ENCODE peak calls at places on chromosomes 4 and X, in seven cellular contexts. B, P, V, C, G, Q and S are unnamed samples.
A peak's percentile ranks its signal among the peaks of the same experiment; 100 is the strongest.

GRCh38 chr4:20260821-20261220 is 9.1 kb downstream of the SLIT2 start:
- DNase-seq in Q (no peak), V (no peak), G (no peak), P (no peak), B (no peak), C (no peak), S (no peak)

GRCh38 chr4:161428180-161428965 is 735.4 kb downstream of the FSTL5 start:
- DNase-seq in G (no peak), B (no peak), Q (no peak), C (no peak), V (no peak), P (no peak), S (no peak)

GRCh38 chr4:156298230-156298629 is 344.6 kb upstream of the CTSO start:
- DNase-seq in Q (peak; percentile 95), B (peak; percentile 16), V (no peak), C (peak; percentile 49), G (peak; percentile 52), P (peak; percentile 97), S (no peak)

GRCh38 chr4:82704156-82704555 is 94.4 kb downstream of the SCD5 start:
- DNase-seq in P (peak; percentile 19), Q (no peak), V (no peak), C (no peak), G (no peak), B (no peak), S (no peak)

GRCh38 chr4:127410201-127410600 is 222.6 kb upstream of the INTU start:
- DNase-seq in B (no peak), G (no peak), P (no peak), C (peak; percentile 23), Q (no peak), V (no peak), S (no peak)

GRCh38 chrX:111353810-111354209 is 58.2 kb downstream of the DCX start:
- DNase-seq in B (no peak), Q (peak; percentile 74), P (no peak), C (no peak), G (no peak), V (no peak), S (no peak)

GRCh38 chr4:39446842-39447573 is 11.7 kb downstream of the RPL9 start:
- DNase-seq in Q (peak; percentile 31), V (peak; percentile 78), G (peak; percentile 25), C (peak; percentile 62), B (peak; percentile 81), P (peak; percentile 28), S (peak; percentile 72)

GRCh38 chr4:54228064-54228527 is 997 bp upstream of the PDGFRA start:
- DNase-seq in P (peak; percentile 82), Q (peak; percentile 57), B (peak; percentile 68), G (peak; percentile 75), V (peak; percentile 59), C (peak; percentile 77), S (peak; percentile 66)

GRCh38 chr4:13415068-13415785 is 68.9 kb downstream of the RAB28 start:
- DNase-seq in P (no peak), C (peak; percentile 32), B (no peak), G (no peak), Q (no peak), V (no peak), S (no peak)

GRCh38 chr4:123877561-123877960 is 481.0 kb downstream of the SPRY1 start:
- DNase-seq in V (peak; percentile 51), P (peak; percentile 40), Q (peak; percentile 67), B (no peak), G (no peak), C (no peak), S (no peak)

GRCh38 chr4:80253510-80253909 is 13.0 kb upstream of the FGF5 start:
- DNase-seq in C (no peak), G (no peak), P (no peak), V (no peak), B (no peak), Q (no peak), S (no peak)

GRCh38 chr4:150598906-150599305 is 17.0 kb downstream of the MAB21L2 start:
- DNase-seq in P (no peak), C (no peak), G (no peak), V (no peak), B (no peak), Q (no peak), S (no peak)

GRCh38 chrX:25968920-25969319 is 169.2 kb upstream of the MAGEB18 start:
- DNase-seq in G (no peak), V (no peak), C (peak; percentile 9), P (no peak), B (no peak), Q (no peak), S (no peak)

GRCh38 chrX:154470914-154471568 is 8.0 kb downstream of the LAGE3 start:
- DNase-seq in G (no peak), Q (no peak), B (no peak), C (no peak), P (no peak), V (no peak), S (no peak)

GRCh38 chr4:88195666-88196365 is 37.4 kb upstream of the ABCG2 start:
- DNase-seq in C (no peak), V (no peak), P (no peak), B (peak; percentile 65), G (no peak), Q (no peak), S (no peak)

GRCh38 chr4:121148621-121149020 is 15.5 kb downstream of the TNIP3 start:
- DNase-seq in C (no peak), B (no peak), Q (no peak), V (no peak), P (no peak), G (no peak), S (no peak)

GRCh38 chr4:38416450-38417014 is 247.5 kb upstream of the KLF3 start:
- DNase-seq in P (no peak), V (no peak), Q (no peak), C (no peak), G (no peak), B (no peak), S (no peak)

GRCh38 chrX:108090474-108091265 is 672 bp downstream of the PSMD10 start:
- DNase-seq in B (no peak), C (no peak), Q (peak; percentile 41), V (no peak), G (no peak), P (peak; percentile 44), S (no peak)

GRCh38 chr4:25857851-25858400 is 4.9 kb downstream of the SEL1L3 start:
- DNase-seq in P (no peak), G (no peak), V (no peak), Q (no peak), C (no peak), B (no peak), S (no peak)

GRCh38 chr4:47704693-47705325 is 133.1 kb downstream of the CORIN start:
- DNase-seq in Q (no peak), P (peak; percentile 37), V (peak; percentile 35), B (no peak), C (peak; percentile 61), G (no peak), S (peak; percentile 42)

GRCh38 chr4:145195167-145195952 is 15.0 kb upstream of the OTUD4 start:
- DNase-seq in Q (no peak), V (no peak), G (no peak), B (no peak), P (no peak), C (no peak), S (no peak)

GRCh38 chr4:76546282-76547166 is 111.5 kb downstream of the SHROOM3 start:
- DNase-seq in Q (peak; percentile 93), P (peak; percentile 86), B (peak; percentile 30), C (no peak), V (peak; percentile 69), G (peak; percentile 28), S (no peak)

GRCh38 chrX:15465896-15466651 is 27.1 kb downstream of the PIR start:
- DNase-seq in C (no peak), B (no peak), Q (no peak), G (no peak), P (peak; percentile 7), V (no peak), S (no peak)
- TF ChIP-seq CTCF in C (no peak), B (no peak), Q (no peak), G (no peak), P (no peak), V (no peak), S (no peak)

DNA sequence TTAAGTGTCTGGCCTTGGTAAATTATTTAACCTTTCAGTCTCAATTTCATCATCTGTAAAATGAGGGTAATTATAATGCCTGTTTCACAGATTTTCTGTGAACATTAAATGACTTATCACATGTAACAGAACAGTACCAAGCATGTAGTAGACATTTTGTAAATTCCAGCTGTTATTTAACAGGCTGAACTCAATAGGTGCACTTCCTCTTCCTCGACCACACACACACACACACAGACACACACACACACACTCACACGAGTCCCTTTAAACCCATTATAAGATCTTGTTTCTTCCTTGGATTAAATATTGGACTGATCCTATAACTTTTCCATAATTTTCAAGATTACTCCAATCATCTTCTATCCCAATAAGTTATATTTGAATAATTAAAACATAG is 53.4 kb upstream of the COL25A1 start:
- DNase-seq in B (no peak), P (no peak), G (no peak), V (no peak), Q (no peak), C (no peak), S (no peak)
- H3K27ac ChIP-seq in B (no peak overlapping the region), P (no peak overlapping the region), G (no peak overlapping the region), V (no peak overlapping the region), Q (no peak overlapping the region), C (no peak overlapping the region), S (no peak overlapping the region)

GRCh38 chr4:153259679-153260078 is 55.4 kb downstream of the TRIM2 start:
- DNase-seq in Q (no peak), P (no peak), C (no peak), G (no peak), V (no peak), B (no peak), S (no peak)
- H3K4me1 ChIP-seq in Q (peaks cover 8% of the 10 kb centered on the region), P (peaks cover 5% of the 10 kb centered on the region), C (peaks cover 3% of the 10 kb centered on the region), G (no peaks in the 10 kb centered on the region), V (peaks cover 8% of the 10 kb centered on the region), B (peaks cover 5% of the 10 kb centered on the region), S (peaks cover 3% of the 10 kb centered on the region)

DNA sequence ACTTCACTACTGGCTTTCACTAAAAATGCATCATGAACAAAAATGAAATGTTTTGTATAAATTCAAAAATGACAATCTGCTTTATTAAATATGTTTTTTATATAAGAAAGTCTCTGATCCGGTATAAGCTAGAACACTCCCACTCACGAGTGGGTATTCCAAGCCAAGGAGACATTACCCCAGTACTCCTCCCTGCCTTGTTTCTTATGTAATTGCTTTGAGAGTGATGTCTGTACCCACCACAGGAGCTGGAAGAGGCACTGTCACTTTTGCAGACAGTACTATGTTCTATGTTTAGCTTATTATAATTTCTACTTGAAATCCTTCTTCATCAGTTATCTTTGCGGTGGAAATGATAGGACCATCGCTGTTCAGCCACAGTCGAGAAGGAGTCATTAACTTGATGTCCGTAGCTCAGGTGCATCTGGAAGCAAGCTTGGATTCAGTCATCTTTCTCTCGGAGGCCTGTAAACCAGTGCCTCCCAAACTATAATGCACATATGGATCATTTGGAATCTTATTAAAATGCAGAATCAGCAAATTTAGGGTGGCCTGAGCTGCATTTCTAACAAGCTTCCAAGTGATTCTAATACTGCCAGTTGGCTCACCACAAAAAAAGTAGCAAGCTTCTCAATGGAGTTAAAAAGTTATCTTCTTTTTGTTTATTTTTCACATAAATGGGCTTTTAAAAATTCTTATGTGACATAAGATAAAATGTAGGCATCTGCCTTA is 396.4 kb downstream of the GRIA2 start:
- DNase-seq in G (no peak), V (no peak), C (no peak), B (no peak), Q (no peak), P (no peak), S (no peak)
- TF ChIP-seq CTCF in G (no peak), V (no peak), C (no peak), B (no peak), Q (no peak), P (no peak), S (no peak)